ENCODE peak calls at places on chromosomes 11 and 22, in eight cellular contexts. Y is psoas muscle, P is heart right ventricle, B is cardiac muscle cell, W is right lobe of liver, U is astrocyte of the spinal cord, T is prostate gland, Z is AG04450. Q is an unnamed sample.

GRCh38 chr11:110077866-110078325 is 15.3 kb upstream of the ZC3H12C start:
- DNase-seq in Y (no peak), P (no peak), B (no peak), W (no peak), U (peak; percentile 69), T (no peak), Z (no peak), Q (peak; percentile 50)

GRCh38 chr22:23858484-23858815 is 775 bp downstream of the SLC2A11 start:
- DNase-seq in Y (no peak), P (no peak), B (no peak), W (no peak), U (no peak), T (no peak), Z (no peak), Q (no peak)

GRCh38 chr22:28930357-28931007 is 47.1 kb downstream of the ZNRF3 start:
- DNase-seq in Y (no peak), P (no peak), B (no peak), W (no peak), U (no peak), T (no peak), Z (no peak), Q (no peak)

GRCh38 chr11:69909561-69910518 is 90.6 kb upstream of the FGF3 start:
- DNase-seq in Y (no peak), P (no peak), B (peak; percentile 53), W (peak; percentile 37), U (peak; percentile 19), T (no peak), Z (no peak), Q (no peak)

GRCh38 chr11:113174862-113175261 is 139.5 kb upstream of the TTC12 start:
- DNase-seq in Y (no peak), P (no peak), B (no peak), W (no peak), U (peak; percentile 16), T (no peak), Z (no peak), Q (no peak)

GRCh38 chr11:85941380-85941973 is 86.3 kb downstream of the CCDC83 start:
- DNase-seq in Y (peak; percentile 41), P (peak; percentile 25), B (peak; percentile 72), W (peak; percentile 58), U (peak; percentile 68), T (peak; percentile 37), Z (peak; percentile 53), Q (no peak)

GRCh38 chr11:85595285-85595884 is 31.8 kb downstream of the DLG2 start:
- DNase-seq in Y (no peak), P (no peak), B (peak; percentile 45), W (no peak), U (peak; percentile 51), T (no peak), Z (peak; percentile 8), Q (no peak)

GRCh38 chr11:9091044-9091936 is at the start of gene SCUBE2:
- DNase-seq in Y (no peak), P (no peak), B (peak; percentile 35), W (no peak), U (no peak), T (no peak), Z (no peak), Q (no peak)

GRCh38 chr22:48405741-48406140 is 1421.9 kb downstream of the BRD1 start:
- DNase-seq in Y (no peak), P (no peak), B (no peak), W (peak; percentile 67), U (no peak), T (no peak), Z (no peak), Q (no peak)

GRCh38 chr22:42680648-42681047 is 31.5 kb upstream of the CYB5R3 start:
- DNase-seq in Y (peak; percentile 50), P (no peak), B (no peak), W (no peak), U (peak; percentile 89), T (no peak), Z (peak; percentile 68), Q (peak; percentile 70)

GRCh38 chr11:26323837-26324236 is 8.1 kb upstream of the ANO3 start:
- DNase-seq in Y (no peak), P (no peak), B (no peak), W (no peak), U (no peak), T (no peak), Z (no peak), Q (no peak)

GRCh38 chr11:66652651-66653050 is 14.1 kb downstream of the RBM4 start:
- DNase-seq in Y (no peak), P (no peak), B (no peak), W (no peak), U (no peak), T (no peak), Z (no peak), Q (no peak)

GRCh38 chr22:49096476-49096875 is 731.2 kb downstream of the BRD1 start:
- DNase-seq in Y (no peak), P (no peak), B (no peak), W (no peak), U (no peak), T (no peak), Z (no peak), Q (no peak)

GRCh38 chr11:75326439-75326810 is 25.0 kb downstream of the ARRB1 start:
- DNase-seq in Y (no peak), P (no peak), B (no peak), W (no peak), U (no peak), T (no peak), Z (no peak), Q (no peak)

DNA sequence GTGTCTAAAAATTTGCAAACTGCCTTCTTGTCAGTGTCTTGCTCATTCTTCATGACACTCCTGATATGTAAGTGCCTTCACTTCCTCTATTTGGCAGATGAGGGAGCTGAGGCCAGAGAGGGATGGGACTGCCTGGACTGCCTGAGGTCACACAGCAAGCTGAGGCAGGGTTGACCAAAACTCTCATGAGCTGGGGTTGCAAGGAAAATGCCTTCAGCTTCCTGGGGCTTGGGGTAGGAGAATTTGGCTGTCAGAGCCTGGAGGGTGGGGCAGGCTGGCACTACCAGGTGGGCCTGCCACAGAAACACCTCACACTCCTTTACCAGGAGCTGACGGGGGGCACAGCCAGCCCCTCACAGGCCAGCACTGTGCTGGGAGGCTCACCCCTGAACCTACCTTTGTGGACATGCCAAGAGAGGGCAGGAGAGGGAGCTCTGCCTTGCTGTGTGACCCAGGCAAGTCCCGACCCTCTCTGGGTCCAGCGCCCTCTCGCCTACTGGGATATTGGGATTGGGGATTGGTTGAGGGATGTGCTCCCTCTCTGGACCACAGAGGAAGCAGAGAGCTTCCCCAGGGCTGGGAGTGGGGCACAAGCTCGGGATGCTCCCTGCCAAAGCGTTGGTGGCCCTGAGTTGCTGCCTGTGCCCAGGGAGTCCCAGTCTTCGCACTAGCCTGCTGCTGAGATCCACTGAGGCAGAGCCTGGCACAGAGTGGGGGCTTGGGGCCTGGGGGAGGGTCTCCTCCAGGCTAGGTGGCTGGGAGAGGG is 1.9 kb upstream of the P2RY6 start:
- DNase-seq in Y (no peak), P (no peak), B (no peak), W (peak; percentile 42), U (no peak), T (no peak), Z (no peak), Q (peak; percentile 57)
- TF ChIP-seq CTCF in Y (no peak), P (no peak), B (no peak), W (no peak), U (no peak), T (no peak), Z (no peak), Q (no peak)

GRCh38 chr22:17260950-17261349 is 41.7 kb upstream of the ADA2 start:
- DNase-seq in Y (no peak), P (no peak), B (peak; percentile 32), W (no peak), U (no peak), T (no peak), Z (no peak), Q (no peak)

GRCh38 chr22:17257578-17257977 is 38.3 kb upstream of the ADA2 start:
- DNase-seq in Y (no peak), P (no peak), B (no peak), W (no peak), U (no peak), T (no peak), Z (no peak), Q (peak; percentile 30)

GRCh38 chr22:17260291-17260690 is 41.1 kb upstream of the ADA2 start:
- DNase-seq in Y (no peak), P (no peak), B (no peak), W (no peak), U (no peak), T (no peak), Z (no peak), Q (no peak)

GRCh38 chr22:17257091-17257490 is 37.9 kb upstream of the ADA2 start:
- DNase-seq in Y (no peak), P (no peak), B (no peak), W (no peak), U (no peak), T (no peak), Z (no peak), Q (no peak)

DNA sequence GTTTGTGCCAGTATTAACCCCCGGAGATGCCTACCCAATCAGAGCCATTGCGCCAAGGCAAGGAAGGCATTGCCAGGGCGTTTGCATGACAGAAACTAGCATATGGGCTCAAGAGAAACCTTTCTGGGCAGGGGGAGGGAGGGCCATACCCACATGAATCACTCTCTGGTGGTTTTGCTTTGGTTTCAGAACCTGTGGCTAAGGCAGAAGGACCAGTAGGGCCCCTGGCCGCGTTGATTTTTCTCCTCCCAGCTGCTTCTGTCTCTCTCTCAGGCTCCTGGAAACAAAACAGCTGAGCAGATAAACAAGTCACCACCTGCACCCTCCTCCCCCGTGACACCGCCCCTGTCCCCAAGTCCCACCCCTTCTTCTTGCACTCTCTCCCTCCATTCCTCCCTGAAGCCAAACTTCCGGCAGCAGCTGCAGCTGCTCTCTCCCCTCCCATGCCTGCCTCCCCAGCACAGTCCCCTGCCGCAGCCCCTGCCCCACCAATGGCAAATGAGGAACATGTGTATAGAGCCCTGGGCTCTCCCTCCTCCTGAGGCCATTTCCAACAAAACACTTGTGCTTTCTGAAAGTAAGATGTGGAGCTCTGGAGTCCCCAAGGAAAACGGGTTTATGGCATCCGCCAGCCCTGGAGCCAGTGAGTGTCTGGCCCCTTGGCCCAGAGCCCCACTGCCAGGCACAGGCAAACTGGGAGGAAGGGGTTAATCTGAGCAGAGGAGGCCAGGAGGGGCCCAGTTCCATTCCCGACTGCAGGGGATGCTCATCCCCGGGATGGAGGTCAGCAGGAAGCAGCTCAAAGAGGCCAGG is 39.0 kb upstream of the ADA2 start:
- DNase-seq in Y (peak; percentile 59), P (peak; percentile 61), B (peak; percentile 79), W (peak; percentile 57), U (peak; percentile 60), T (peak; percentile 74), Z (no peak), Q (peak; percentile 90)
- H3K4me3 ChIP-seq in Y (peak overlapping the region; percentile 50), P (peak overlapping the region; percentile 10), B (no peak overlapping the region), W (no peak overlapping the region), U (no peak overlapping the region), T (peak overlapping the region; percentile 3), Z (no peak overlapping the region), Q (peak overlapping the region; percentile 35)

DNA sequence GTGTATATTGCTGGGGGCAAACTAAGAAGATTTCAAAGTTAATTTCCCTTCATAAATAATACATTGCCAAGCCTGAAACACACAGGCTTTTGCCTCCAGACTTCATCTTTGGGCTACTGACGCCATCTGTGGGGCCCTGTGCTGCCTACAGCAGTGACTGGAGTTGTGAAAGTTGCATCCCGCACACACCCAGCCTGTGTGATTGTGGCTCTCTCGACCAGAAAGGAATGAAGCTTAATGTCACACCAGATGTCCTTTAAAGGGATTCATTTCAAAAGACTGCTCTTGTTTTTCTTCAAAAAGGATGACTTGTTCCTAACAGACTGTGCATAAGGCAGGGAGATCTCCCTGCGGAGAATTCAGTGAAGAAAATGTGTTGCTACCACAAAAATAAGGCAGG is 210.5 kb downstream of the FAM181B start:
- DNase-seq in Y (no peak), P (no peak), B (no peak), W (no peak), U (no peak), T (no peak), Z (no peak), Q (no peak)
- TF ChIP-seq CTCF in Y (no peak), P (no peak), B (no peak), W (no peak), U (no peak), T (no peak), Z (no peak), Q (no peak)

GRCh38 chr11:50298182-50298988 is 265.7 kb downstream of the OR4C45 start:
- DNase-seq in Y (no peak), P (no peak), B (no peak), W (no peak), U (no peak), T (no peak), Z (no peak), Q (no peak)
- H3K4me3 ChIP-seq in Y (no peak overlapping the region), P (no peak overlapping the region), B (no peak overlapping the region), W (no peak overlapping the region), U (no peak overlapping the region), T (no peak overlapping the region), Z (peak overlapping the region; percentile 38), Q (no peak overlapping the region)

Q was measured in Peyer's patch.